ENCODE peak calls at places on chromosomes 11 and 22, in seven cellular contexts. B, R, F, Y, K, U and M are unnamed samples.

GRCh38 chr11:10898763-10899541 is 41.1 kb upstream of the ZBED5 start:
- DNase-seq in B (peak), R (no peak), F (no peak), Y (no peak), K (no peak), U (no peak), M (no peak)

GRCh38 chr11:47392546-47393162 is 14.3 kb upstream of the SPI1 start:
- DNase-seq in B (no peak), R (no peak), F (no peak), Y (no peak), K (no peak), U (no peak), M (no peak)

GRCh38 chr11:61297741-61298140 is 2.6 kb upstream of the VWCE start:
- DNase-seq in B (no peak), R (no peak), F (no peak), Y (no peak), K (no peak), U (peak), M (no peak)

GRCh38 chr22:24440718-24441405 is 13.5 kb downstream of the ADORA2A start:
- DNase-seq in B (no peak), R (no peak), F (peak), Y (no peak), K (no peak), U (no peak), M (no peak)

GRCh38 chr11:113274708-113275582 is 39.4 kb upstream of the TTC12 start:
- DNase-seq in B (no peak), R (peak), F (peak), Y (no peak), K (no peak), U (no peak), M (no peak)

GRCh38 chr11:114610984-114611944 is 15.7 kb upstream of the NXPE4 start:
- DNase-seq in B (no peak), R (no peak), F (no peak), Y (no peak), K (no peak), U (no peak), M (no peak)

GRCh38 chr11:113584371-113584770 is 109.2 kb upstream of the DRD2 start:
- DNase-seq in B (no peak), R (no peak), F (no peak), Y (no peak), K (no peak), U (no peak), M (no peak)

GRCh38 chr11:67456068-67456705 is 1.0 kb downstream of the CABP4 start:
- DNase-seq in B (no peak), R (no peak), F (no peak), Y (no peak), K (no peak), U (no peak), M (no peak)

GRCh38 chr11:1848640-1849265 is 4.1 kb upstream of the LSP1 start:
- DNase-seq in B (no peak), R (no peak), F (no peak), Y (no peak), K (no peak), U (no peak), M (no peak)

GRCh38 chr11:33040127-33040861 is 922 bp downstream of the TCP11L1 start:
- DNase-seq in B (no peak), R (no peak), F (peak), Y (no peak), K (no peak), U (no peak), M (no peak)

GRCh38 chr11:32343325-32344008 is 91.9 kb downstream of the WT1 start:
- DNase-seq in B (no peak), R (no peak), F (no peak), Y (no peak), K (no peak), U (no peak), M (no peak)

GRCh38 chr22:35397095-35397904 is 2.6 kb upstream of the MCM5 start:
- DNase-seq in B (no peak), R (no peak), F (no peak), Y (no peak), K (no peak), U (peak), M (no peak)

GRCh38 chr11:132402056-132402684 is 1031.8 kb downstream of the NTM start:
- DNase-seq in B (no peak), R (peak), F (peak), Y (no peak), K (peak), U (no peak), M (no peak)

GRCh38 chr11:75140269-75141138 is 10.4 kb upstream of the SLCO2B1 start:
- DNase-seq in B (peak), R (peak), F (peak), Y (peak), K (peak), U (peak), M (peak)

GRCh38 chr11:45917286-45917622 is 423 bp downstream of the PEX16 start:
- DNase-seq in B (no peak), R (no peak), F (no peak), Y (no peak), K (no peak), U (no peak), M (no peak)

GRCh38 chr22:25021976-25022711 is 69.6 kb downstream of the KIAA1671 start:
- DNase-seq in B (no peak), R (no peak), F (no peak), Y (no peak), K (no peak), U (no peak), M (no peak)

DNA sequence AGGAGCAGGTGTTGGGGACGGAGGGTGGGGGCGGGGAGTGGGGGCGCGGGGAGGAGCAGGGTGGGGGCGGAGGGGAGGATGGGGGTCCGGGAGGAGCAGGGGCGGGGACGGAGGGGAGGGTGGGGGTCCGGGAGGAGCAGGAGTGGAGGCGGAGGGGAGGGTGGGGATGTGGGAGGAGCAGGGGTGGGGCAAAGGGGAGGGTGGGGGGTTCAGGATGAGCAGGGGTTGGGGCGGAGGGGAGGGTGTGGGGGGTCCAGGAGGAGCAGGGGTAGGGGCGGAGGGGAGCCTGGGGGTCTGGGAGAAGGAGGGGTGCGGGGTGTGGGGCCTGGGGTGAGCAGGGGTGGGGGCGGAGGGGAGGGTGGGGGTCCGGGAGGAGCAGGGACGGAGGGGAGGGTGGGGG is 17.1 kb downstream of the CRELD2 start:
- DNase-seq in B (peak), R (no peak), F (peak), Y (no peak), K (no peak), U (no peak), M (no peak)
- TF ChIP-seq JUND in B (no peak), R (no peak), F (no peak), Y (no peak), K (no peak), U (no peak), M (no peak)

GRCh38 chr11:109552376-109552775 is 130.4 kb downstream of the C11orf87 start:
- DNase-seq in B (no peak), R (no peak), F (no peak), Y (no peak), K (no peak), U (no peak), M (no peak)

GRCh38 chr11:109553284-109553683 is 131.3 kb downstream of the C11orf87 start:
- DNase-seq in B (no peak), R (no peak), F (no peak), Y (no peak), K (no peak), U (no peak), M (no peak)

GRCh38 chr11:109547356-109548027 is 125.5 kb downstream of the C11orf87 start:
- DNase-seq in B (no peak), R (no peak), F (no peak), Y (no peak), K (no peak), U (no peak), M (no peak)
- TF ChIP-seq JUND in B (no peak), R (no peak), F (peak), Y (peak), K (no peak), U (no peak), M (no peak)

GRCh38 chr11:128627666-128628342 is 40.4 kb upstream of the ETS1 start:
- DNase-seq in B (no peak), R (peak), F (peak), Y (no peak), K (no peak), U (no peak), M (no peak)

GRCh38 chr11:128628686-128629085 is 41.3 kb upstream of the ETS1 start:
- DNase-seq in B (no peak), R (no peak), F (no peak), Y (no peak), K (no peak), U (no peak), M (no peak)

GRCh38 chr11:128628343-128628673 is 41.0 kb upstream of the ETS1 start:
- DNase-seq in B (no peak), R (no peak), F (no peak), Y (no peak), K (no peak), U (no peak), M (no peak)

GRCh38 chr11:128630367-128631230 is 43.2 kb upstream of the ETS1 start:
- DNase-seq in B (peak), R (peak), F (peak), Y (peak), K (peak), U (peak), M (peak)

DNA sequence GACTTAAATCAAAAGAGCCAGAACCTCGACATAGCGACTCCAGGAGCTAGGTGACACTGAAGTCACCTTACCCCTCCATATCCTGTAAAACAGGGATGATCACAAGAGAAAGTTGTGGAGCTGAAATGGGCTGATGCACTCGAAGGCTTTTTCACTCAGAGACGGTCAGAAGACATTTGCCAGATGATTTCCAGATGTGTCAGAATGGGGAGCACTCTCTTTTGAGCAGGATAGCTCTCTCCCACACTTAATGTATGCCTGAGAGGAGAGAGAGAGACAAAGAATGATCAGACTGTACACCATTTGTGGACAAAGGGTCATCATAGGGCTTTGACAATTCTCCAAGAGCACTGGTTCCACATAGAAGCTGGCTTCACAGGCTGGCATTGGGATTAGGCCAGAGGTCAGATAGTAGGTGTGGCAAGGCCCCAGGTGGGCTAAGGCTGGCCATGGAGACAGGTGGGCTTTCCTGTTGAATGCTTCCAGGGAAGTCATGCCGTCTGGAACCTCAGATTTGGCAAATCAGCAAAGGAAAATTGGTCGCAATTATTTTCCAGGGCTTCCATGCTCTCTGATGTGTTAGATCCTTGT is 42.3 kb upstream of the ETS1 start:
- DNase-seq in B (no peak), R (peak), F (no peak), Y (no peak), K (no peak), U (no peak), M (no peak)
- TF ChIP-seq JUND in B (no peak), R (no peak), F (no peak), Y (no peak), K (no peak), U (no peak), M (no peak)

DNA sequence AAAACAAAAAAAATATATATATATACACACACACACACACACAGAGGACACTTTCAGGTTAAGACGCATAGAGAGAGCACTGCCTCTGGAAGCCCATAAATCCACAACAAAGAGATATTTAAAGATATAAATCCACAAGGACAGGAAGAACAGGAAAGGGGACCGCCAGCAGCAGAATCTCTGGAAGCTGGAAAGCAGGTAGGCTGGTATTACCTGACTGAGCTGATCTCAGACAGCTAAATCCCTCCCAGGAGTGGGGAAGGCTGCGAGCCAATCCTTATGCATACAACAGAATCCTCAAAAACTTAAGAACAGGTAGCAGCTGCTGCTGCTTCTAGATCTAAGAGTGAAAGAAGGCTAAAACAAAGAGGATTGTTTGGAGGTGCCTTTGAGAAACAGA is 1.8 kb upstream of the MCAT start:
- DNase-seq in B (no peak), R (no peak), F (no peak), Y (peak), K (no peak), U (no peak), M (no peak)
- TF ChIP-seq JUND in B (no peak), R (no peak), F (no peak), Y (no peak), K (no peak), U (no peak), M (no peak)

GRCh38 chr11:123859731-123860130 is 25.7 kb downstream of the TMEM225 start:
- DNase-seq in B (no peak), R (no peak), F (no peak), Y (no peak), K (no peak), U (no peak), M (no peak)
- TF ChIP-seq JUND in B (no peak), R (no peak), F (no peak), Y (no peak), K (no peak), U (no peak), M (no peak)

GRCh38 chr22:45224988-45225731 is 15.5 kb downstream of the KIAA0930 start:
- DNase-seq in B (no peak), R (no peak), F (no peak), Y (no peak), K (no peak), U (no peak), M (no peak)
- TF ChIP-seq JUND in B (no peak), R (no peak), F (no peak), Y (no peak), K (no peak), U (no peak), M (no peak)

GRCh38 chr22:46010951-46011626 is 34.1 kb upstream of the WNT7B start:
- DNase-seq in B (no peak), R (no peak), F (no peak), Y (no peak), K (no peak), U (peak), M (no peak)

GRCh38 chr22:46011627-46012181 is 34.7 kb upstream of the WNT7B start:
- DNase-seq in B (no peak), R (no peak), F (peak), Y (no peak), K (no peak), U (no peak), M (no peak)

GRCh38 chr22:46012182-46012880 is 35.4 kb upstream of the WNT7B start:
- DNase-seq in B (no peak), R (no peak), F (peak), Y (no peak), K (no peak), U (no peak), M (no peak)

GRCh38 chr22:46013460-46014416 is 36.8 kb upstream of the WNT7B start:
- DNase-seq in B (peak), R (peak), F (peak), Y (peak), K (no peak), U (peak), M (peak)

DNA sequence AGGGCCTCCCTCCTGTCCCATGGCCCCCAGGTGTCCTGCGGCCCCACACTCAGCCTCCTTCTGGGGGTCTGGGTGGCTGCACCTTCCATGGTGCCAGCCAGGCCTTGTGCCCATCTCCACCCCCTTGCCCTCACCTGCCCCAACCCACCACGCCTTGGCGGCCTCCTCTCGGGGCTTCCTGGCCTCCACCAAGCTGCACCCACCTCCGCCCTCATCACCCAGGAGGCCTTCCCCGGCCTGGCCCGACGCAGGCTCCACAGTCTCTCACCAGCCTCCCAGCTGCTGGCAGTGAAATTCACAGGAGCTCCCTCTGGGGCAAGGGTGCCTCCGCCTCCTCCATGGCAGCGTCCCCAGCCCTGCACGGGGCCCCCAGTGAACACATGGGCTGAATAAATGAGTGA is 35.9 kb upstream of the WNT7B start:
- DNase-seq in B (no peak), R (no peak), F (peak), Y (no peak), K (no peak), U (no peak), M (no peak)
- TF ChIP-seq JUND in B (no peak), R (no peak), F (no peak), Y (no peak), K (no peak), U (no peak), M (no peak)

GRCh38 chr11:12271241-12271640 is 106.1 kb upstream of the PARVA start:
- DNase-seq in B (no peak), R (no peak), F (no peak), Y (no peak), K (no peak), U (no peak), M (no peak)
- TF ChIP-seq JUND in B (no peak), R (no peak), F (no peak), Y (no peak), K (no peak), U (no peak), M (no peak)

GRCh38 chr11:128830836-128831780 is 36.0 kb downstream of the KCNJ1 start:
- DNase-seq in B (peak), R (peak), F (peak), Y (peak), K (peak), U (peak), M (peak)

GRCh38 chr11:128831781-128832497 is 35.2 kb downstream of the KCNJ1 start:
- DNase-seq in B (no peak), R (no peak), F (no peak), Y (no peak), K (peak), U (no peak), M (no peak)

GRCh38 chr11:128828350-128828749 is 38.7 kb downstream of the KCNJ1 start:
- DNase-seq in B (no peak), R (no peak), F (no peak), Y (no peak), K (no peak), U (no peak), M (no peak)

GRCh38 chr11:128827494-128827893 is 39.6 kb downstream of the KCNJ1 start:
- DNase-seq in B (no peak), R (no peak), F (no peak), Y (no peak), K (no peak), U (no peak), M (no peak)

DNA sequence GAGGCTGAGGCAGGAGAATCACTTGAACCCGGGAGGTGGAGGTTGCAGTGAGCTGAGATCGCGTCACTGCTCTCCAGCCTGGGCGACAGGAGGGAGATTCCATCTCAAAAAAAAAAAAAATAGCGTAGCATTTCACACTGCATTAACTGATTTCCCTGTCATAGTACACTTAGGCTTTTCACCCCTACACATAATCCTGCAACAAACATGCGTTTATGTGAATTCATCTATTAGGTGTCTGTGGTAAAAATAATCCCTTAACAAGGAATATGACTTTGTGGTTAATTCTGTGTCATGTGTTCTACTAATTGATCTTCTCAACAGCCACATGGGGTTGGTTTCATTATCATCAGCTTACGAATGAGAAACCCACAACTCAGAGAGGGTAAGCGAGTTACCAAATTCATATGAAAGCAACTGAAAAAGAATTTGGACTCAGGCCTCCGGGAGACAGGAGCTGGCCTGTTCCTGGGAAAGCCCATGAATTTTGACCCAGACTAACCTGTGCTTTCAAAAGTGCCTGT is 36.7 kb downstream of the KCNJ1 start:
- DNase-seq in B (no peak), R (no peak), F (no peak), Y (no peak), K (peak), U (no peak), M (no peak)
- TF ChIP-seq JUND in B (no peak), R (no peak), F (no peak), Y (no peak), K (no peak), U (no peak), M (no peak)